ENCODE peak calls at places on chromosome 11, in four cellular contexts. A is Caco-2; C is A549; O is CD4-positive, CD25-positive, alpha-beta regulatory T cell. S is an unnamed sample.

GRCh38 chr11:13007702-13008435 is 1.2 kb upstream of the RASSF10 start:
- DNase-seq in A (peak; percentile 48), C (peak; percentile 59), O (no peak), S (no peak)

GRCh38 chr11:34633990-34634725 is 13.3 kb downstream of the EHF start:
- DNase-seq in A (no peak), C (peak; percentile 60), O (no peak), S (no peak)

GRCh38 chr11:117532568-117532967 is 204.9 kb downstream of the CEP164 start:
- DNase-seq in A (no peak), C (no peak), O (no peak), S (no peak)

GRCh38 chr11:27718853-27719574 is 18.8 kb upstream of the BDNF start:
- DNase-seq in A (peak; percentile 71), C (peak; percentile 64), O (no peak), S (no peak)

GRCh38 chr11:12552677-12553076 is 121.5 kb upstream of the TEAD1 start:
- DNase-seq in A (no peak), C (no peak), O (no peak), S (no peak)

GRCh38 chr11:125379565-125380343 is 116.3 kb downstream of the FEZ1 start:
- DNase-seq in A (no peak), C (no peak), O (no peak), S (no peak)

GRCh38 chr11:12216100-12216499 is 105.7 kb downstream of the MICAL2 start:
- DNase-seq in A (no peak), C (no peak), O (no peak), S (no peak)

GRCh38 chr11:58578136-58578634 is 678 bp upstream of the ZFP91 start:
- DNase-seq in A (peak; percentile 95), C (peak; percentile 98), O (peak; percentile 88), S (peak; percentile 97)

GRCh38 chr11:68371176-68372041 is 59.0 kb downstream of the LRP5 start:
- DNase-seq in A (no peak), C (no peak), O (no peak), S (no peak)

GRCh38 chr11:69253028-69253427 is 40.9 kb upstream of the MYEOV start:
- DNase-seq in A (no peak), C (peak; percentile 49), O (no peak), S (no peak)

GRCh38 chr11:59866397-59866796 is at the start of gene TCN1:
- DNase-seq in A (peak; percentile 19), C (peak; percentile 56), O (no peak), S (no peak)

GRCh38 chr11:112880454-112880853 is 80.8 kb upstream of the NCAM1 start:
- DNase-seq in A (no peak), C (no peak), O (no peak), S (no peak)

GRCh38 chr11:118569670-118570069 is 2.5 kb upstream of the ARCN1 start:
- DNase-seq in A (no peak), C (no peak), O (no peak), S (no peak)

GRCh38 chr11:134994431-134994830 is 582.4 kb upstream of the B3GAT1 start:
- DNase-seq in A (no peak), C (no peak), O (no peak), S (no peak)

GRCh38 chr11:122202161-122202950 is 86.3 kb upstream of the BLID start:
- DNase-seq in A (peak; percentile 18), C (peak; percentile 60), O (no peak), S (no peak)

GRCh38 chr11:11374358-11375148 is 21.5 kb upstream of the CSNK2A3 start:
- DNase-seq in A (no peak), C (no peak), O (no peak), S (no peak)

GRCh38 chr11:37394236-37394870 is 796.3 kb upstream of the RAG2 start:
- DNase-seq in A (peak; percentile 14), C (peak; percentile 2), O (no peak), S (no peak)

GRCh38 chr11:35192347-35192746 is 53.4 kb downstream of the CD44 start:
- DNase-seq in A (peak; percentile 59), C (no peak), O (no peak), S (no peak)

GRCh38 chr11:75394086-75394840 is 5.1 kb upstream of the RPS3 start:
- DNase-seq in A (no peak), C (no peak), O (no peak), S (no peak)

GRCh38 chr11:78653294-78653909 is 78.7 kb upstream of the NARS2 start:
- DNase-seq in A (no peak), C (no peak), O (no peak), S (no peak)

GRCh38 chr11:71499546-71499945 is 27.5 kb upstream of the KRTAP5-7 start:
- DNase-seq in A (no peak), C (no peak), O (no peak), S (no peak)

GRCh38 chr11:3021125-3021524 is 29.0 kb upstream of the NAP1L4 start:
- DNase-seq in A (peak; percentile 59), C (peak; percentile 52), O (peak; percentile 21), S (peak; percentile 60)

DNA sequence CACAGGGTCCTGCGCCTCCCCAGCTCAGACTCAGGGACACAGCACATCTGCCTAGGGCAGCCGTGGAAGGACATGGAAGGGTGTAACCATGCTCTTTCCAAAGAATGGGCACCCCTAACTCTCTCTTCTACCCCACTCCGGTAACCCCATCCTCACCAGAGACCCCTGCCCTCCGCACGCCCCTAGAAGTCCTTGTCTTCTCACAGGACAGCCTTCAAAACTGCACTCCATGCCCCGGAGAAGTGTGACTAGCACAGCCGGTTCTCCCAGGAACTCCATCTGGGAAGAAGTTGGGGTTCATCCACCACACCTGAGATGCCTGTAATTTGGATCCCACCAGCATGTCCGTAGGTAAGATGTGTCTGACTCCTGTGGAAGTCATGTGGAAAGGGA is 25.0 kb downstream of the P2RY2 start:
- DNase-seq in A (no peak), C (no peak), O (no peak), S (no peak)
- H3K4me3 ChIP-seq in A (no peak overlapping the region), C (no peak overlapping the region), O (no peak overlapping the region), S (no peak overlapping the region)

DNA sequence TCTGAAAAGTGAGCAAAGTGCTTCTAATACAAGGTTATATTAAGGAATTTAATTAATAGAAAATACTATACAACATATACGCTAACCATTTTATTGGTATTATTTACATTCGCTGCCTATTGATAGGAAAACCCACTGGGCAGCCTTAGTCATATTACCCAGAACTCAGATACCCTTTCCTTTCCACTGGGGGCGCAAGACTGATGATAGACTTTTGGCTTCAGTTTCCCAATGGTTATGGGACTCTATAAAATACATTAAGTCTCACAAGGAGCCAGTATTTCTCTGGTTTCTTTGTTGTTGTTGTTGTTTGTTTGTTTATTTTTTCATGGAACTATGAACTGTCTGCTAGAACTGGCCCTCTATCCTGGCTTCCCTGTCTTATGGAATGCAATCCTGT is 471.1 kb upstream of the KIRREL3 start:
- DNase-seq in A (no peak), C (no peak), O (no peak), S (no peak)
- H3K4me1 ChIP-seq in A (no peaks in the 10 kb centered on the region), C (no peaks in the 10 kb centered on the region), O (no peaks in the 10 kb centered on the region), S (no peaks in the 10 kb centered on the region)

DNA sequence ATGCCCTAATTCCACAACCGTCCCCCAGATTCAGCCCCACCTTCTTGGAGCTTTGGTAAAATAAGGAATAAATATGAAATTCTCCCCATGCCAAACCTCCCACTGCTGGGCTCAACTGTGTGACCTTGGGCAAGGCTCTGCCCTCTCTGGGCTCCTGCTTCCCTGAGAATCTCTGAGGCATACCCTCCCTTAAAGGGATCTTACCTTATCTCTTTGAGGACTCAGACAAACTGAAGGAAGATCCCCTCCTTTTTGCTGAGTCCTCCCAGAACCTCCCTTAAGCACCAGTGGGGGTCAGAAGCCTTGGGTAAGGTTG is 2.7 kb downstream of the CD248 start:
- DNase-seq in A (no peak), C (no peak), O (no peak), S (no peak)
- H3K4me3 ChIP-seq in A (no peak overlapping the region), C (no peak overlapping the region), O (no peak overlapping the region), S (no peak overlapping the region)

DNA sequence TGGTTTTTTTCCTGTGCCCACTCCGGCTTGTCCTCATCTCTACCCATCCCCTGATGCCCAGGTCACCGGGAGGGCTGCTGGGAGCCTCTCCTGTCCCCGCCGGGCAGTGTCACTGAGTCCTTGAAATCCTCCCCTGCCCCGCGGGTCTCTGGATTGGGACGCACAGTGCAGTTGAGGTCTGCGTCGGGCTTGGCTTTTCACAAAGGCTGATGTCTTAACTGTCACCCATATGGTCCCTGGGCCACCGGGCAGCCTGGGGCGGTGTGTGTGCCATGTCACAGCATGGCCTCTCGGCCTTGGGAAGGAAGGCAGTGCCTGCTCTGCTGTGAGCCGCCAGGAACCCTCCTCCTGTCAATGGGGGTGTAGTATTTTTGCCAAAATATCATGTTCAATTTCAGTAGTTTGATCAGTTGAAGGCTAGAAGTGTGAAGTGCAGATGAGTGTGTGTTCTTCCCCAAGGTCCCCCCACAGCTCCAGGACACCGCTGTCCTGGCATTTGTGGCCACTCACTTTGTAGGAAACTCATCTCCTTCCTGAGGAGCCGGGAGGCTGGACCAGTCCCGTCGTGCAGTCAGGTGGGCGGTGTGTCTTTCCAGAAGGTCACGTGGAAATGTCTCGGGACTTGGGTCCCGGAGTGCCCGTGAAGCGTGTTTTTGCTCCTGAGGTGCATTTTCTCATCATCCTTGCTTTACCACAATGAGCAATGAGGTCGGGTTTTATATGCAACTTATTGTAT is 37.6 kb downstream of the CTTN start:
- DNase-seq in A (no peak), C (no peak), O (no peak), S (no peak)
- H3K4me1 ChIP-seq in A (no peaks in the 10 kb centered on the region), C (no peaks in the 10 kb centered on the region), O (no peaks in the 10 kb centered on the region), S (no peaks in the 10 kb centered on the region)

DNA sequence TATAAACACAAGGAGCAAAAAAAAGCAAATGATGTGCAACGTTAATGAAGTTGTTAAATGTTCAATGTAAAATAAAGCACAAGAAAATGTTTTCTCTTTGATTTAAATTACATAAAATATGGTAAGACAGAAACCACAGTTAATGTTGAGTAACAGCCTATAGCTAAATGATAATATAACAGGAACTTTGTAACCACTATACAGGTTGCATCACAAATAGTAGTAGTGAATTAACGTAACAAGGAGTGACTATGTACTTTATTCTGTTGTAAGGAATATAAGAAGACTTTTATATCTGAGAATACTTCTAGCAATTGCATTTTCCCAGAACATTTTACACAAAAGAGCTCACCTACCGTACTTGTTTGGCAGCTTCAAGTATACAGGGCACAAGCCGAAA is 16.9 kb downstream of the SAAL1 start:
- DNase-seq in A (no peak), C (no peak), O (no peak), S (no peak)
- H3K4me3 ChIP-seq in A (no peak overlapping the region), C (no peak overlapping the region), O (no peak overlapping the region), S (no peak overlapping the region)

GRCh38 chr11:128717581-128717980 is 23.7 kb downstream of the FLI1 start:
- DNase-seq in A (no peak), C (no peak), O (no peak), S (no peak)
- H3K4me1 ChIP-seq in A (no peaks in the 10 kb centered on the region), C (no peaks in the 10 kb centered on the region), O (peaks cover 96% of the 10 kb centered on the region), S (peaks cover 96% of the 10 kb centered on the region)

GRCh38 chr11:61042961-61043540 is 59.2 kb upstream of the CD5 start:
- DNase-seq in A (no peak), C (no peak), O (no peak), S (no peak)
- H3K4me3 ChIP-seq in A (no peak overlapping the region), C (no peak overlapping the region), O (peak overlapping the region; percentile 75), S (peak overlapping the region; percentile 22)

GRCh38 chr11:126602993-126603392 is 247.5 kb downstream of the ST3GAL4 start:
- DNase-seq in A (no peak), C (no peak), O (no peak), S (no peak)
- H3K4me1 ChIP-seq in A (no peaks in the 10 kb centered on the region), C (peaks cover 4% of the 10 kb centered on the region), O (no peaks in the 10 kb centered on the region), S (no peaks in the 10 kb centered on the region)

GRCh38 chr11:104653011-104653806 is 245.1 kb downstream of the CASP12 start:
- DNase-seq in A (no peak), C (no peak), O (no peak), S (no peak)
- H3K4me3 ChIP-seq in A (no peak overlapping the region), C (no peak overlapping the region), O (peak overlapping the region; percentile 34), S (no peak overlapping the region)